ENCODE peak calls at places on chromosomes 11 and 22, in five cellular contexts. S is activated CD4-positive, alpha-beta T cell treated with anti-CD3 and anti-CD28 coated beads, Interleukin-2, amount 50 U/mL, for 48 hours; E is substantia nigra; F is heart right ventricle; J is bronchial epithelial cell. L is an unnamed sample.

GRCh38 chr11:130161441-130161840 is 1.9 kb downstream of the ST14 start:
- DNase-seq in F (no peak), J (no peak), E (no peak), S (no peak), L (no peak)

GRCh38 chr11:57072640-57073039 is 83.9 kb downstream of the OR5AK2 start:
- DNase-seq in J (peak), F (no peak), S (no peak), E (no peak), L (no peak)

GRCh38 chr11:64207247-64208085 is 945 bp downstream of the FERMT3 start:
- DNase-seq in E (no peak), F (peak), S (peak), J (no peak), L (peak)

GRCh38 chr11:72950685-72951084 is 136.5 kb downstream of the ATG16L2 start:
- DNase-seq in E (no peak), J (no peak), F (no peak), S (no peak), L (no peak)

GRCh38 chr11:88315981-88316441 is 21.5 kb downstream of the CTSC start:
- DNase-seq in E (no peak), F (no peak), S (no peak), J (peak), L (no peak)

GRCh38 chr11:94740975-94741707 is 27.0 kb upstream of the AMOTL1 start:
- DNase-seq in J (peak), E (peak), S (peak), F (peak), L (peak)

GRCh38 chr11:57647960-57648776 is 1.5 kb downstream of the YPEL4 start:
- DNase-seq in J (no peak), F (no peak), E (no peak), S (no peak), L (peak)

GRCh38 chr11:111549196-111549868 is 8.8 kb downstream of the LAYN start:
- DNase-seq in E (no peak), F (no peak), J (no peak), S (no peak), L (no peak)

GRCh38 chr11:2877474-2877873 is 8.1 kb downstream of the CDKN1C start:
- DNase-seq in F (no peak), E (no peak), S (no peak), J (no peak), L (no peak)

GRCh38 chr11:12137938-12138731 is 27.7 kb downstream of the MICAL2 start:
- DNase-seq in J (peak), F (no peak), S (no peak), E (no peak), L (no peak)

GRCh38 chr11:59112494-59112893 is 5.5 kb downstream of the FAM111B start:
- DNase-seq in J (no peak), S (no peak), E (no peak), F (no peak), L (no peak)

GRCh38 chr11:12288212-12288933 is 89.0 kb upstream of the PARVA start:
- DNase-seq in F (peak), S (peak), J (peak), E (peak), L (peak)

GRCh38 chr11:8988329-8989234 is 15.2 kb downstream of the NRIP3 start:
- DNase-seq in F (no peak), S (no peak), J (peak), E (no peak), L (no peak)

GRCh38 chr11:19168090-19168489 is 33.7 kb downstream of the CSRP3 start:
- DNase-seq in E (no peak), S (no peak), J (no peak), F (no peak), L (no peak)

GRCh38 chr11:75160328-75160757 is 9.4 kb downstream of the SLCO2B1 start:
- DNase-seq in E (no peak), F (no peak), J (no peak), S (no peak), L (peak)

GRCh38 chr22:49756656-49757055 is 71.0 kb downstream of the BRD1 start:
- DNase-seq in S (no peak), F (no peak), E (no peak), J (no peak), L (no peak)

GRCh38 chr11:12577746-12578644 is 96.2 kb upstream of the TEAD1 start:
- DNase-seq in J (no peak), F (no peak), S (no peak), E (no peak), L (no peak)

GRCh38 chr11:61023086-61024035 is 51.9 kb downstream of the CD6 start:
- DNase-seq in S (peak), F (no peak), J (no peak), E (no peak), L (no peak)

GRCh38 chr22:46201059-46201757 is 48.9 kb downstream of the CDPF1 start:
- DNase-seq in E (no peak), F (no peak), S (no peak), J (no peak), L (no peak)

GRCh38 chr11:117771197-117771596 is 25.8 kb downstream of the DSCAML1 start:
- DNase-seq in J (no peak), S (no peak), E (peak), F (no peak), L (no peak)

GRCh38 chr11:120786206-120786735 is 237.6 kb upstream of the TBCEL start:
- DNase-seq in F (no peak), E (no peak), J (no peak), S (no peak), L (no peak)

GRCh38 chr11:16793511-16793910 is 55.1 kb downstream of the C11orf58 start:
- DNase-seq in F (no peak), S (no peak), J (no peak), E (no peak), L (no peak)

GRCh38 chr11:1705121-1706052 is 8.4 kb downstream of the KRTAP5-6 start:
- DNase-seq in S (no peak), E (no peak), F (no peak), J (peak), L (no peak)

GRCh38 chr22:44823806-44824205 is 71.4 kb downstream of the ARHGAP8 start:
- DNase-seq in F (no peak), E (no peak), S (no peak), J (no peak), L (no peak)

GRCh38 chr22:27801197-27801615 is 350 bp downstream of the MN1 start:
- DNase-seq in E (no peak), S (peak), J (no peak), F (peak), L (no peak)

GRCh38 chr22:42270178-42270511 is 308 bp downstream of the TCF20 start:
- DNase-seq in E (no peak), J (no peak), F (peak), S (peak), L (no peak)

GRCh38 chr11:104782377-104782754 is 115.9 kb downstream of the CASP12 start:
- DNase-seq in S (no peak), F (no peak), J (no peak), E (no peak), L (no peak)

GRCh38 chr22:24494535-24495364 is at the start of gene UPB1:
- DNase-seq in J (no peak), S (no peak), E (no peak), F (no peak), L (no peak)

GRCh38 chr11:129950319-129951034 is 52.2 kb downstream of the PRDM10 start:
- DNase-seq in J (no peak), S (no peak), F (no peak), E (peak), L (peak)

GRCh38 chr22:23533771-23534191 is 46.3 kb downstream of the IGLL1 start:
- DNase-seq in J (no peak), S (no peak), E (no peak), F (no peak), L (no peak)

GRCh38 chr11:111417011-111417765 is 38.1 kb upstream of the POU2AF1 start:
- DNase-seq in J (peak), E (no peak), S (no peak), F (no peak), L (peak)

GRCh38 chr11:3622521-3622920 is 19.3 kb downstream of the ART5 start:
- DNase-seq in S (no peak), F (no peak), J (no peak), E (no peak), L (no peak)

GRCh38 chr11:9850224-9850895 is 186.5 kb downstream of the SWAP70 start:
- DNase-seq in E (no peak), F (no peak), S (no peak), J (no peak), L (no peak)

GRCh38 chr11:985848-986247 is 50.7 kb downstream of the MUC6 start:
- DNase-seq in F (no peak), E (no peak), J (no peak), S (no peak), L (no peak)

GRCh38 chr11:116503216-116504160 is 269.3 kb downstream of the BUD13 start:
- DNase-seq in J (no peak), S (no peak), F (no peak), E (no peak), L (no peak)